ENCODE peak calls at places on chromosome 20, in five cellular contexts. One of them, this sample, is unnamed.

GRCh38 chr20:58046311-58046710 is 182.1 kb downstream of the ANKRD60 start:
- DNase-seq in DND-41: no peak
- DNase-seq in mucosa of descending colon: no peak
- DNase-seq in left lung: no peak
- DNase-seq in cardiac muscle cell: no peak
- DNase-seq in this sample: no peak

GRCh38 chr20:43409041-43409913 is 48.4 kb upstream of the SRSF6 start:
- DNase-seq in cardiac muscle cell: peak; percentile 74
- DNase-seq in mucosa of descending colon: no peak
- DNase-seq in DND-41: no peak
- DNase-seq in left lung: no peak
- DNase-seq in this sample: no peak

GRCh38 chr20:52805128-52805527 is 167.0 kb upstream of the TSHZ2 start:
- DNase-seq in DND-41: no peak
- DNase-seq in cardiac muscle cell: no peak
- DNase-seq in left lung: no peak
- DNase-seq in mucosa of descending colon: no peak
- DNase-seq in this sample: no peak

GRCh38 chr20:61360296-61360695 is 108.2 kb downstream of the CDH4 start:
- DNase-seq in mucosa of descending colon: no peak
- DNase-seq in DND-41: no peak
- DNase-seq in cardiac muscle cell: no peak
- DNase-seq in left lung: no peak
- DNase-seq in this sample: no peak

GRCh38 chr20:32871622-32872160 is 13.0 kb downstream of the EFCAB8 start:
- DNase-seq in cardiac muscle cell: no peak
- DNase-seq in DND-41: no peak
- DNase-seq in left lung: no peak
- DNase-seq in mucosa of descending colon: no peak
- DNase-seq in this sample: peak; percentile 21

GRCh38 chr20:57498425-57499400 is 26.2 kb downstream of the CTCFL start:
- DNase-seq in DND-41: peak; percentile 45
- DNase-seq in left lung: no peak
- DNase-seq in cardiac muscle cell: peak; percentile 44
- DNase-seq in mucosa of descending colon: no peak
- DNase-seq in this sample: no peak

GRCh38 chr20:60977896-60978295 is 274.2 kb upstream of the CDH4 start:
- DNase-seq in DND-41: no peak
- DNase-seq in left lung: no peak
- DNase-seq in mucosa of descending colon: no peak
- DNase-seq in cardiac muscle cell: no peak
- DNase-seq in this sample: no peak

GRCh38 chr20:48828734-48829460 is 1.1 kb upstream of the PREX1 start:
- DNase-seq in mucosa of descending colon: no peak
- DNase-seq in left lung: no peak
- DNase-seq in cardiac muscle cell: no peak
- DNase-seq in DND-41: no peak
- DNase-seq in this sample: no peak

GRCh38 chr20:20366896-20367680 is 816 bp upstream of the INSM1 start:
- DNase-seq in cardiac muscle cell: no peak
- DNase-seq in mucosa of descending colon: no peak
- DNase-seq in DND-41: no peak
- DNase-seq in left lung: no peak
- DNase-seq in this sample: no peak

GRCh38 chr20:24682496-24683090 is 213.2 kb downstream of the SYNDIG1 start:
- DNase-seq in left lung: no peak
- DNase-seq in mucosa of descending colon: no peak
- DNase-seq in cardiac muscle cell: no peak
- DNase-seq in DND-41: no peak
- DNase-seq in this sample: peak; percentile 15

GRCh38 chr20:37202267-37202943 is 23.1 kb upstream of the MROH8 start:
- DNase-seq in left lung: no peak
- DNase-seq in DND-41: peak; percentile 35
- DNase-seq in cardiac muscle cell: peak; percentile 95
- DNase-seq in mucosa of descending colon: no peak
- DNase-seq in this sample: no peak

GRCh38 chr20:21583486-21584168 is 69.8 kb upstream of the NKX2-2 start:
- DNase-seq in left lung: no peak
- DNase-seq in cardiac muscle cell: no peak
- DNase-seq in DND-41: no peak
- DNase-seq in mucosa of descending colon: no peak
- DNase-seq in this sample: no peak

GRCh38 chr20:29878281-29878741 is 1379.2 kb upstream of the DEFB115 start:
- DNase-seq in mucosa of descending colon: peak; percentile 56
- DNase-seq in left lung: no peak
- DNase-seq in DND-41: no peak
- DNase-seq in cardiac muscle cell: peak; percentile 35
- DNase-seq in this sample: peak; percentile 73

GRCh38 chr20:56273491-56273890 is 25.0 kb downstream of the MC3R start:
- DNase-seq in cardiac muscle cell: no peak
- DNase-seq in mucosa of descending colon: no peak
- DNase-seq in DND-41: no peak
- DNase-seq in left lung: no peak
- DNase-seq in this sample: no peak

GRCh38 chr20:37649017-37649416 is 44.8 kb upstream of the CTNNBL1 start:
- DNase-seq in DND-41: no peak
- DNase-seq in mucosa of descending colon: no peak
- DNase-seq in cardiac muscle cell: no peak
- DNase-seq in left lung: no peak
- DNase-seq in this sample: no peak

GRCh38 chr20:23928788-23929187 is 49.2 kb upstream of the CST5 start:
- DNase-seq in DND-41: peak; percentile 53
- DNase-seq in cardiac muscle cell: no peak
- DNase-seq in mucosa of descending colon: no peak
- DNase-seq in left lung: no peak
- DNase-seq in this sample: no peak

GRCh38 chr20:39294137-39294725 is 332.1 kb downstream of the DHX35 start:
- DNase-seq in DND-41: peak; percentile 32
- DNase-seq in mucosa of descending colon: no peak
- DNase-seq in left lung: no peak
- DNase-seq in cardiac muscle cell: no peak
- DNase-seq in this sample: no peak

GRCh38 chr20:57656821-57657536 is 36.8 kb upstream of the ZBP1 start:
- DNase-seq in DND-41: peak; percentile 3
- DNase-seq in cardiac muscle cell: no peak
- DNase-seq in left lung: peak; percentile 19
- DNase-seq in mucosa of descending colon: peak; percentile 38
- DNase-seq in this sample: peak; percentile 60

GRCh38 chr20:61254881-61255589 is 3.0 kb downstream of the CDH4 start:
- DNase-seq in DND-41: no peak
- DNase-seq in mucosa of descending colon: no peak
- DNase-seq in left lung: no peak
- DNase-seq in cardiac muscle cell: no peak
- DNase-seq in this sample: no peak

GRCh38 chr20:34537651-34538050 is 20.9 kb upstream of the MAP1LC3A start:
- DNase-seq in DND-41: no peak
- DNase-seq in mucosa of descending colon: peak; percentile 46
- DNase-seq in cardiac muscle cell: no peak
- DNase-seq in left lung: no peak
- DNase-seq in this sample: peak; percentile 54

GRCh38 chr20:45052698-45053440 is 48.1 kb downstream of the KCNS1 start:
- DNase-seq in cardiac muscle cell: peak; percentile 90
- DNase-seq in left lung: no peak
- DNase-seq in DND-41: peak; percentile 48
- DNase-seq in mucosa of descending colon: no peak
- DNase-seq in this sample: no peak
- H3K4me1 ChIP-seq in cardiac muscle cell: peaks cover 10% of the 10 kb centered on the region
- H3K4me1 ChIP-seq in left lung: peaks cover 47% of the 10 kb centered on the region
- H3K4me1 ChIP-seq in DND-41: peaks cover 49% of the 10 kb centered on the region
- H3K4me1 ChIP-seq in mucosa of descending colon: no peaks in the 10 kb centered on the region
- H3K4me1 ChIP-seq in this sample: peaks cover 28% of the 10 kb centered on the region

GRCh38 chr20:63977392-63978276 is 1.8 kb downstream of the SAMD10 start:
- DNase-seq in cardiac muscle cell: peak; percentile 75
- DNase-seq in DND-41: no peak
- DNase-seq in left lung: peak; percentile 38
- DNase-seq in mucosa of descending colon: peak; percentile 65
- DNase-seq in this sample: peak; percentile 66

GRCh38 chr20:63979549-63980316 is at the start of gene SAMD10:
- DNase-seq in DND-41: peak; percentile 94
- DNase-seq in cardiac muscle cell: peak; percentile 37
- DNase-seq in mucosa of descending colon: peak; percentile 81
- DNase-seq in left lung: peak; percentile 56
- DNase-seq in this sample: no peak

GRCh38 chr20:63976980-63977391 is 2.5 kb downstream of the SAMD10 start:
- DNase-seq in cardiac muscle cell: no peak
- DNase-seq in left lung: no peak
- DNase-seq in mucosa of descending colon: peak; percentile 61
- DNase-seq in DND-41: no peak
- DNase-seq in this sample: peak; percentile 57

GRCh38 chr20:63979221-63979548 is 257 bp downstream of the SAMD10 start:
- DNase-seq in left lung: no peak
- DNase-seq in mucosa of descending colon: no peak
- DNase-seq in cardiac muscle cell: no peak
- DNase-seq in DND-41: peak; percentile 42
- DNase-seq in this sample: no peak

GRCh38 chr20:63978319-63979220 is 872 bp downstream of the SAMD10 start:
- DNase-seq in left lung: peak; percentile 83
- DNase-seq in DND-41: peak; percentile 63
- DNase-seq in cardiac muscle cell: peak; percentile 49
- DNase-seq in mucosa of descending colon: peak; percentile 94
- DNase-seq in this sample: peak; percentile 85
- H3K4me1 ChIP-seq in left lung: peaks cover 50% of the 10 kb centered on the region
- H3K4me1 ChIP-seq in DND-41: peaks cover 47% of the 10 kb centered on the region
- H3K4me1 ChIP-seq in cardiac muscle cell: peaks cover 8% of the 10 kb centered on the region
- H3K4me1 ChIP-seq in mucosa of descending colon: peaks cover 29% of the 10 kb centered on the region
- H3K4me1 ChIP-seq in this sample: peaks cover 50% of the 10 kb centered on the region

GRCh38 chr20:59123011-59123676 is 40.5 kb upstream of the ZNF831 start:
- DNase-seq in left lung: no peak
- DNase-seq in cardiac muscle cell: no peak
- DNase-seq in DND-41: no peak
- DNase-seq in mucosa of descending colon: no peak
- DNase-seq in this sample: no peak

GRCh38 chr20:59123677-59124060 is 40.0 kb upstream of the ZNF831 start:
- DNase-seq in DND-41: no peak
- DNase-seq in cardiac muscle cell: no peak
- DNase-seq in left lung: no peak
- DNase-seq in mucosa of descending colon: no peak
- DNase-seq in this sample: no peak

GRCh38 chr20:59125909-59126308 is 37.7 kb upstream of the ZNF831 start:
- DNase-seq in left lung: no peak
- DNase-seq in cardiac muscle cell: no peak
- DNase-seq in DND-41: no peak
- DNase-seq in mucosa of descending colon: no peak
- DNase-seq in this sample: no peak

GRCh38 chr20:59125332-59125731 is 38.3 kb upstream of the ZNF831 start:
- DNase-seq in cardiac muscle cell: no peak
- DNase-seq in DND-41: no peak
- DNase-seq in left lung: no peak
- DNase-seq in mucosa of descending colon: no peak
- DNase-seq in this sample: no peak

DNA sequence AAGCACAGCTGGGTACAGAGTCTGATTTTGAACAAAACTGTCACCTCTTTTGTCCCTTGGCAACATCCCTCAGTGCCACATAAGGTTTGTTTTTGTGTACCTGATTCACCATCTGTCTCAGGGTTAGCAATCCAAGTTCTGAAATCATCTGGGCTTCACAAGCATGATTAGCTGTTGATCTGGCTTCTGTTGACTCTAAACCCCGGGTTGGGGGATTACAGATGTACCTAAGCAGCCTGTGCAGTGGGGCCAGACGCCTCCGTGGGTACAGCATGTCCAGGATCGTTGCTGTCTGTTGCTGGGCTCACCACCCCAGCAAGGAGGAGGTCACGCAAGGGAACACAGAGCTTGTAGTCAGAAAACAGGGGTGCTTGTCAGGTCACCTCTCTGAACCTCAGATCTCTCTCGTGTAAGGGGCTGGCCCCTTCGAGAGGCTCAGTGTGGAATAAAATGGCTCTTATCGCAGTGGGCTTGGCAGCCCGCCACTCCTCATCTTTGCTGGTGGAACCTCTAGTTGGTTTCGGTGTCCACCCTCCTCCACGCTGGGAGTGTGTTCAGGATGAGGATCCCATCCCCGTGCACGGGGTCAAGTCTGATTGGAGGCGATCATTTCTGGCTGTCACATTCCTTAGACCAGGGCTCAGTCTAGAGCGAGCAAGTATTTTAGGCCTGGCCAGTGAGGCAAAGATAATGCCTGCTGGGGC is 39.1 kb upstream of the ZNF831 start:
- DNase-seq in mucosa of descending colon: no peak
- DNase-seq in left lung: no peak
- DNase-seq in DND-41: no peak
- DNase-seq in cardiac muscle cell: no peak
- DNase-seq in this sample: no peak
- H3K4me1 ChIP-seq in mucosa of descending colon: no peaks in the 10 kb centered on the region
- H3K4me1 ChIP-seq in left lung: peaks cover 21% of the 10 kb centered on the region
- H3K4me1 ChIP-seq in DND-41: no peaks in the 10 kb centered on the region
- H3K4me1 ChIP-seq in cardiac muscle cell: no peaks in the 10 kb centered on the region
- H3K4me1 ChIP-seq in this sample: no peaks in the 10 kb centered on the region

DNA sequence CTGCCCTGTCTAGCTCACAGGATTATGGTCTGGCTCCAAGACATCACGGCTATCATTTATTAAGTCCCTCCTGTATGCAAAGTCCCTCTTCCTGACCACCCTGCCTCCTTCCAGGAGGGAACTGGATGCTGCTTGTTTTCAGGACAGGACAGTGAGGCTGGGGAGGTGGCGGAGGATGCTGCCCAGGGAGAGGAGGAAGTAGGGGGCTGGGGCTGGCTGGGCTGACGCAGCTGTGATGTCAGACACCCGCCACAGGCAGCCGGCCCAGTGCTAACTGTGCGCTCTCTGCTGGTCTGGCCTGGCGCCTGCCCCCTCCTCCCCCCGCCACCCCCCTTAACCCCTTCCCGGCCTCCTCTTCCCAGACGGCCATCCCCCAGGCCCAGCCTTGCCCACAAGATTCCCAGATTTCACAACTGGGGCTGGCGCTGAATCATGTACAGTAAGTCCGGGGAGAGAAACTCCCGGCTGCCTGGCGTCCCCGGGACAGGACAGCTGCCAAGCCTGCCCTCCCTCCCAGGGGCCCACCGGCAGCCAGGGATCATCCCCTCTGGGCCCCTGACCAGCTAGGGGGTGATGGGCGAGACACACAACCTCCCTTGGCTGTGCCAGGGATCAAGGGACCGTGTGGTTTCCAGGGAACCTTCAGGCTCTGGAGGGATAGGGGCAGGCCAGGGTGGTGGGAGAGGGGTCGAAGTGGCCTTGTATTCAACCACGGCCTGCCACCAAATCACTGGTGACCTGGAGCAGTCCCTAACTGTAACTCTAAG is 118.1 kb downstream of the CEBPB start:
- DNase-seq in left lung: peak; percentile 94
- DNase-seq in mucosa of descending colon: peak; percentile 89
- DNase-seq in cardiac muscle cell: peak; percentile 99
- DNase-seq in DND-41: no peak
- DNase-seq in this sample: peak; percentile 99
- H3K4me1 ChIP-seq in left lung: peaks cover 95% of the 10 kb centered on the region
- H3K4me1 ChIP-seq in mucosa of descending colon: peaks cover 26% of the 10 kb centered on the region
- H3K4me1 ChIP-seq in cardiac muscle cell: peaks cover 6% of the 10 kb centered on the region
- H3K4me1 ChIP-seq in DND-41: no peaks in the 10 kb centered on the region
- H3K4me1 ChIP-seq in this sample: peaks cover 78% of the 10 kb centered on the region